ENCODE peak calls at places on chromosomes 13 and 19, in six cellular contexts. P is foreskin fibroblast, G is choroid plexus epithelial cell, E is body of pancreas, O is endodermal cell, C is AG04450. X is an unnamed sample.

GRCh38 chr13:94966380-94966779 is 254.0 kb upstream of the SOX21 start:
- DNase-seq in P (no peak), G (no peak), E (no peak), O (no peak), C (no peak), X (no peak)

GRCh38 chr13:24713022-24713421 is 32.8 kb downstream of the ATP12A start:
- DNase-seq in P (no peak), G (no peak), E (no peak), O (no peak), C (no peak), X (no peak)

GRCh38 chr19:35882074-35882832 is 13.9 kb downstream of the APLP1 start:
- DNase-seq in P (peak), G (peak), E (peak), O (no peak), C (peak), X (peak)

GRCh38 chr13:25292301-25292700 is 5.0 kb upstream of the MTMR6 start:
- DNase-seq in P (peak), G (peak), E (no peak), O (no peak), C (no peak), X (no peak)

GRCh38 chr19:16446108-16447014 is 25.4 kb downstream of the EPS15L1 start:
- DNase-seq in P (no peak), G (peak), E (no peak), O (no peak), C (no peak), X (peak)

GRCh38 chr13:71217827-71218226 is 649.2 kb downstream of the DACH1 start:
- DNase-seq in P (no peak), G (no peak), E (no peak), O (no peak), C (no peak), X (no peak)

GRCh38 chr19:5711713-5712161 is 8.2 kb downstream of the LONP1 start:
- DNase-seq in P (no peak), G (no peak), E (no peak), O (no peak), C (no peak), X (no peak)

GRCh38 chr19:49111218-49111998 is 2.8 kb upstream of the LIN7B start:
- DNase-seq in P (no peak), G (no peak), E (no peak), O (no peak), C (no peak), X (no peak)

GRCh38 chr13:27406178-27406939 is 18.1 kb upstream of the GTF3A start:
- DNase-seq in P (peak), G (peak), E (peak), O (no peak), C (no peak), X (peak)

GRCh38 chr19:7535993-7536685 is 622 bp downstream of the PNPLA6 start:
- DNase-seq in P (no peak), G (no peak), E (no peak), O (peak), C (no peak), X (no peak)

GRCh38 chr13:45392811-45393210 is 25.4 kb downstream of the SLC25A30 start:
- DNase-seq in P (no peak), G (no peak), E (no peak), O (no peak), C (no peak), X (no peak)

GRCh38 chr13:36030670-36031331 is 100.4 kb downstream of the DCLK1 start:
- DNase-seq in P (no peak), G (peak), E (no peak), O (no peak), C (no peak), X (no peak)

GRCh38 chr13:29859971-29860370 is 9.6 kb upstream of the UBL3 start:
- DNase-seq in P (peak), G (no peak), E (no peak), O (no peak), C (no peak), X (no peak)

GRCh38 chr13:75151081-75151643 is 330.8 kb downstream of the TBC1D4 start:
- DNase-seq in P (peak), G (peak), E (no peak), O (no peak), C (peak), X (no peak)

GRCh38 chr19:32908641-32909190 is 39.1 kb upstream of the SLC7A9 start:
- DNase-seq in P (no peak), G (no peak), E (no peak), O (no peak), C (no peak), X (no peak)

GRCh38 chr13:61247149-61247936 is 168.3 kb downstream of the PCDH20 start:
- DNase-seq in P (no peak), G (no peak), E (no peak), O (peak), C (no peak), X (peak)

GRCh38 chr19:55257461-55258411 is 1.1 kb downstream of the PPP6R1 start:
- DNase-seq in P (no peak), G (peak), E (no peak), O (peak), C (no peak), X (peak)

GRCh38 chr19:6610934-6611370 is 20.0 kb upstream of the CD70 start:
- DNase-seq in P (peak), G (peak), E (no peak), O (no peak), C (no peak), X (no peak)

GRCh38 chr13:77316430-77316829 is 10.5 kb downstream of the MYCBP2 start:
- DNase-seq in P (no peak), G (no peak), E (no peak), O (no peak), C (no peak), X (no peak)

GRCh38 chr19:18967358-18968146 is 26.5 kb upstream of the HOMER3 start:
- DNase-seq in P (peak), G (peak), E (peak), O (no peak), C (no peak), X (no peak)

DNA sequence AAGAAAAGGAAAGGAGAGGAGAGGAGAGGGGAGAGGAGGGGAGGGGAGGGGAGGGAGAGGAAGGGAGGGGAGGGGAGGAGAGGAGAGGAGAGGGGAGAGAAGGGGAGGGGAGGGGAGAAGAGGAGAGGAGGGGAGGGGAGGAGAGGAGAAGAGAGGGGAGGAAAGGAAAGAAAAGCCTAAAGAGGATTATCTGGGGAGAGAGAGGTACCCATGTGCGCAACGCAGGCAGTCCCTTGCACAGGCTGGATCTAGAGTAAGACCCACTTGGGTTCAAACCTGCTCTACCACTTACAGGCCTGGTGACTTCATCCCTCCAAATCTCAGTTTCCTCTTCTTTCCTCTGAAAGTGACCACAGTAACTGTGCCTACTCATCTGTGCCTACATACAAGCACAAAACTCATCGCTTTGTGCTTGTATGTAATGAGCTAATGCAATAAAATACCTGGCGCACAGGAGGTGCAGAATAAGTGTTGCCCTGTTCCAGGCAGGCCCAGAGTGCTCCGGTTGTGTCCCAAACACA is 753 bp upstream of the MAP1S start:
- DNase-seq in P (no peak), G (no peak), E (no peak), O (no peak), C (no peak), X (peak)
- H3K4me3 ChIP-seq in P (no peak), G (no peak), E (no peak), O (peak), C (no peak), X (no peak)

DNA sequence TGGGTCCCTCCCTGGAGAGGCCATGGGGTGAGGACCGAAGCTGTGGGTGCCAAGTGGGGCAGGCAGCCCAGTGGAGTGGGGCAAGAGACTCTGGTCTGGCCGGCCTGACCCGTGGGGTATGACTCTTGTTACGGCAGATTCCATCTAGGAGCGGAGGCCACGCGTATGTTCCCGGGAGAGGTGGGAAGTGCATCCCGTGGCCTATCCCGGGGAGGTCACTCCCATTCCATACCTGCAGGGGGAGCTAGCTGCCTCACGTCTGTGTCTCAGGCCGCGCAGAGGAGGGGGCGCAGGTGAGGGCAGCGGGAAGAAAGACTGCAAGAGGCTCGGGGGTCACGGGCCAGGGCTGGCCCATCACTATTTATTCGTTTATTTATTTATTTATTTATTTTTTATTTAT is 4.9 kb downstream of the CSNK1G2 start:
- DNase-seq in P (no peak), G (peak), E (peak), O (peak), C (no peak), X (no peak)
- TF ChIP-seq CTCF in P (peak), G (peak), E (peak), O (peak), C (peak), X (peak)

DNA sequence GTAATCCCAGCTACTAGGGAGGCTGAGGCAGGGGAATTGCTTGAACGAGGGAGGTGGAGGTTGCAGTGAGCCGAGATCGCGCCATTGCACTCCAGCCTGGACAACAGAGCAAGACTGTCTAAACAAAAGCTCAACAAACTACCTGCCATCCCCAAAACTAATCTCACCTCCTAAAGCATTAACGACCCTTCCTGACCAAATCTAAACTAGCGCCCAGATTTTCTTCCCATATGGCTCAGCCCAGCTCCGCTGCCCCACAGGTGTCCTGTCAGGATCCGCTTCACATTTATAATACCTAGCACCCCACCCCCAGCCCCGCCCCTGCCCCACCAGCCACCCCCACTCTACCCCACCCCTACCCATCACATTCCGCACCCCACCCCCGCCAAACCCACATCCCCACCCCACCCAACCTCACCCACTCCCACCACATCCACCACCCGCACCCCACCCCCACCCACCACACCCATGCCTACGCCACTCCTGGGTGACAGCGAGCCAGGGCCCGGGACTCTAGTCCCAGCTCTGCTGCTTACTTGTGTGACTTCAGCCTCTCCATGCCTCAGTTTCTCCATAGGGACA is 599 bp downstream of the C19orf12 start:
- DNase-seq in P (no peak), G (no peak), E (peak), O (no peak), C (no peak), X (peak)
- H3K4me3 ChIP-seq in P (peak), G (peak), E (peak), O (peak), C (peak), X (peak)

DNA sequence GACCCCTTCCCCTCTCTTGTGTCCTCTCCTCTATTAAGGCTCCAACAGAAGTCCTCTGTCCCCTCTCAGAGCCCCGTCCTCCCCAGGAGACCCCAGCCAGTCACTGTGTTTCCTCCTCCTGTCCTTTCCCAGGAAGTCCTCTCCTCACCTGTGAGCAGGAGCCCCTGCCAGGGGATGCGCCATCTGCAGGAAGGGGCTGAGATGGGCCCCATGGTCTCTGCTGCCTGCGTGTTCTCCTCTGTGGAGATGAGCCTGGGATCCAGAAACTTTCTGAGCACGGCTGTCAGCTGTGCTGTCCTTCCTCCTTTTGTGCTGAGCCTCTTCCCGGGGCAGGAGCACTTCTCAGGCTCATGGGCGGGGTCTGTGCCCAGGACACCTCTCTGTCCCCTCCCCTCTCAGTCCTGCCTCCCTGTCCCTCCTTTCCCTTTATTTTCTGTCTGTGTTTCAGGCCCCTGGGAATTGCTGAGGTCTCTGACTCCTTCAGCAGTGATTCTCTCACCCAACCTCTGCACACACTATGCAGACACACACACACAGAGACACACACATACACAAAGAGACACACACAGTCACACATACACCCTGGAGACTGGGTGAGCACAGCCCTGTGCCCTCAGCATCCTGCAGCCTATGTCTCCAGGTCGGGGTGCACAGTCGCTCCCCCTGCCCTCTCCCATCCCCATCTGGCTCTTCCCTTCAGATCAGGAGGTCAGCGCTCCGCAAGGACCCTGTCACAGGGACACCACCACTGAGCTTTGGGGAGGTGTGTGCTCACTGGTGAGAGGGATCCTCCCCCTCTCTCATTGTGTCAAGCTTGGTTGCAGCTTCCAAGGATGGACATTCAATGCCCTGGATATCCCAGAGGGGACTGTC is at the start of gene CEACAM8:
- DNase-seq in P (no peak), G (no peak), E (no peak), O (peak), C (no peak), X (no peak)
- TF ChIP-seq CTCF in P (no peak), G (no peak), E (no peak), O (peak), C (no peak), X (no peak)

GRCh38 chr19:12834976-12835757 is 788 bp upstream of the RTBDN start:
- DNase-seq in P (no peak), G (no peak), E (no peak), O (peak), C (no peak), X (no peak)

GRCh38 chr19:12836529-12836863 is 1.8 kb upstream of the MAST1 start:
- DNase-seq in P (no peak), G (no peak), E (no peak), O (no peak), C (no peak), X (no peak)

GRCh38 chr19:12834418-12834943 is at the start of gene RTBDN:
- DNase-seq in P (no peak), G (no peak), E (no peak), O (peak), C (no peak), X (no peak)

GRCh38 chr19:12833418-12833746 is 997 bp downstream of the RTBDN start:
- DNase-seq in P (no peak), G (no peak), E (no peak), O (no peak), C (no peak), X (no peak)

GRCh38 chr19:12833747-12834417 is 497 bp downstream of the RTBDN start:
- DNase-seq in P (no peak), G (no peak), E (no peak), O (peak), C (no peak), X (peak)
- H3K4me3 ChIP-seq in P (peak), G (peak), E (no peak), O (peak), C (peak), X (no peak)

DNA sequence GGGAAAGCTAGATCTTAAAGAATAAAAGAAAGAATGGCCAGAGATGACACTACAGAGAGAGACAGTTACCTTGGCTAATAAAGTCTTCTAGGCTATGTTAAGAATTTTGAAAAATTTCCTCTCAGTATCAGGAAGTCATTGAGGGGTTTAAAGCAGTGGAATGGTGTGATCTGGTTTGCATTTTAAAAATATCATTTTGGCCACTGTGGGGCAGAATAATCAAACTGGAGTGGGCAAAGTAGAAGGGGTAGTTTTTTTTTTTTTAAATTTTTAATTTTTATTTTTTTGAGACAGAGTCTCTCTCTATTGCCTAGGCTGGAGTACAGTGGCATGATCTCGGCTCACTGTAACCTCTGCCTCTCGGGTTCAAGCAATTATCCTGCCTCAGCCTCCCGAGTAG is 4.4 kb upstream of the CNMD start:
- DNase-seq in P (no peak), G (peak), E (no peak), O (no peak), C (no peak), X (no peak)
- TF ChIP-seq CTCF in P (no peak), G (no peak), E (no peak), O (peak), C (no peak), X (no peak)

GRCh38 chr19:47037766-47038165 is 10.7 kb downstream of the TMEM160 start:
- DNase-seq in P (no peak), G (no peak), E (no peak), O (no peak), C (no peak), X (no peak)

GRCh38 chr19:47036233-47036651 is 12.2 kb downstream of the TMEM160 start:
- DNase-seq in P (peak), G (no peak), E (peak), O (no peak), C (no peak), X (no peak)

GRCh38 chr19:47035495-47036232 is 12.8 kb downstream of the TMEM160 start:
- DNase-seq in P (peak), G (peak), E (peak), O (peak), C (peak), X (peak)

GRCh38 chr19:47032171-47032811 is 12.7 kb downstream of the NPAS1 start:
- DNase-seq in P (no peak), G (peak), E (peak), O (peak), C (no peak), X (peak)

GRCh38 chr19:47035127-47035494 is 13.3 kb downstream of the TMEM160 start:
- DNase-seq in P (peak), G (peak), E (no peak), O (peak), C (no peak), X (peak)
- H3K4me3 ChIP-seq in P (peak), G (no peak), E (no peak), O (peak), C (peak), X (peak)